ENCODE peak calls at places on chromosomes 6 and 20, in nine cellular contexts. K is iris pigment epithelial cell; G is central memory CD4-positive, alpha-beta T cell; N is NCI-H524; U is iPS-NIHi11; D is activated gamma-delta T cell treated with Interleukin-2 at 50 U/mL for 16 hours; I is fibroblast of pulmonary artery; Q is AG09309; H is activated naive CD4-positive, alpha-beta T cell. P is an unnamed sample.

GRCh38 chr20:34709836-34710567 is 5.9 kb downstream of the TP53INP2 start:
- DNase-seq in K (peak; percentile 65), G (no peak), N (no peak), U (peak; percentile 90), D (no peak), I (no peak), Q (no peak), H (no peak), P (peak; percentile 47)

GRCh38 chr20:33821270-33821836 is 10.2 kb downstream of the CHMP4B start:
- DNase-seq in K (no peak), G (no peak), N (no peak), U (no peak), D (no peak), I (no peak), Q (no peak), H (no peak), P (no peak)

GRCh38 chr6:10412948-10413849 is 1.7 kb downstream of the TFAP2A start:
- DNase-seq in K (peak; percentile 51), G (no peak), N (no peak), U (no peak), D (no peak), I (no peak), Q (no peak), H (no peak), P (no peak)

GRCh38 chr20:45851501-45851900 is 5.7 kb downstream of the ACOT8 start:
- DNase-seq in K (no peak), G (no peak), N (no peak), U (no peak), D (no peak), I (no peak), Q (no peak), H (no peak), P (no peak)

GRCh38 chr20:25285856-25286798 is 38.2 kb downstream of the PYGB start:
- DNase-seq in K (no peak), G (no peak), N (no peak), U (no peak), D (peak; percentile 1), I (no peak), Q (no peak), H (no peak), P (no peak)

GRCh38 chr6:16783485-16783884 is 22.2 kb upstream of the ATXN1 start:
- DNase-seq in K (no peak), G (no peak), N (no peak), U (no peak), D (no peak), I (no peak), Q (no peak), H (no peak), P (no peak)

GRCh38 chr6:11388983-11389944 is 148.3 kb upstream of the TMEM170B start:
- DNase-seq in K (no peak), G (no peak), N (no peak), U (no peak), D (no peak), I (no peak), Q (no peak), H (no peak), P (no peak)

GRCh38 chr20:50642288-50642803 is 49.0 kb downstream of the RIPOR3 start:
- DNase-seq in K (no peak), G (no peak), N (peak; percentile 81), U (no peak), D (no peak), I (no peak), Q (no peak), H (no peak), P (no peak)

GRCh38 chr6:34056301-34056700 is 89.6 kb downstream of the GRM4 start:
- DNase-seq in K (peak; percentile 79), G (no peak), N (no peak), U (peak; percentile 94), D (no peak), I (peak; percentile 59), Q (peak; percentile 14), H (no peak), P (no peak)

GRCh38 chr6:33118525-33119123 is 42.8 kb downstream of the HLA-DPB1 start:
- DNase-seq in K (peak; percentile 23), G (peak; percentile 58), N (peak; percentile 2), U (no peak), D (no peak), I (peak; percentile 73), Q (peak; percentile 7), H (no peak), P (peak; percentile 8)

GRCh38 chr20:35917077-35917476 is 37.2 kb downstream of the SCAND1 start:
- DNase-seq in K (no peak), G (no peak), N (no peak), U (no peak), D (no peak), I (no peak), Q (no peak), H (no peak), P (no peak)

GRCh38 chr6:151826517-151827142 is 19.1 kb downstream of the ESR1 start:
- DNase-seq in K (no peak), G (no peak), N (no peak), U (no peak), D (no peak), I (no peak), Q (no peak), H (no peak), P (no peak)

GRCh38 chr6:167706313-167707109 is 120.2 kb upstream of the AFDN start:
- DNase-seq in K (no peak), G (peak; percentile 78), N (no peak), U (no peak), D (peak; percentile 20), I (peak; percentile 24), Q (no peak), H (peak; percentile 14), P (no peak)

GRCh38 chr6:11350294-11350693 is 117.8 kb upstream of the NEDD9 start:
- DNase-seq in K (peak; percentile 80), G (no peak), N (no peak), U (no peak), D (no peak), I (peak; percentile 50), Q (peak; percentile 41), H (no peak), P (no peak)

GRCh38 chr6:22613695-22614094 is 44.3 kb downstream of the HDGFL1 start:
- DNase-seq in K (peak; percentile 93), G (no peak), N (no peak), U (no peak), D (no peak), I (peak; percentile 80), Q (peak; percentile 29), H (no peak), P (peak; percentile 93)

GRCh38 chr6:34341481-34341971 is 50.9 kb downstream of the NUDT3 start:
- DNase-seq in K (peak; percentile 36), G (no peak), N (peak; percentile 44), U (no peak), D (no peak), I (peak; percentile 64), Q (no peak), H (no peak), P (peak; percentile 67)

GRCh38 chr6:133268621-133269020 is 27.5 kb downstream of the EYA4 start:
- DNase-seq in K (no peak), G (no peak), N (no peak), U (no peak), D (no peak), I (no peak), Q (no peak), H (no peak), P (no peak)

GRCh38 chr20:18056174-18057105 is 1.3 kb downstream of the OVOL2 start:
- DNase-seq in K (peak; percentile 6), G (no peak), N (no peak), U (peak; percentile 76), D (no peak), I (peak; percentile 3), Q (no peak), H (no peak), P (no peak)

GRCh38 chr6:154345811-154346210 is 10.8 kb downstream of the IPCEF1 start:
- DNase-seq in K (no peak), G (no peak), N (no peak), U (no peak), D (no peak), I (no peak), Q (no peak), H (no peak), P (no peak)